ENCODE peak calls at places on chromosome 2, in four cellular contexts. B, U, J and M are unnamed samples.

GRCh38 chr2:37156071-37156856 is 516 bp downstream of the EIF2AK2 start:
- DNase-seq in B (peak), U (peak), J (no peak), M (no peak)

GRCh38 chr2:74893332-74893731 is 59.4 kb downstream of the HK2 start:
- DNase-seq in B (no peak), U (no peak), J (no peak), M (no peak)

GRCh38 chr2:154375625-154376020 is 322.9 kb upstream of the KCNJ3 start:
- DNase-seq in B (peak), U (peak), J (no peak), M (no peak)

GRCh38 chr2:96143848-96144480 is 1.3 kb downstream of the DUSP2 start:
- DNase-seq in B (no peak), U (peak), J (no peak), M (no peak)

GRCh38 chr2:240840435-240841060 is 20.5 kb upstream of the KIF1A start:
- DNase-seq in B (peak), U (peak), J (peak), M (peak)

GRCh38 chr2:39981877-39982276 is 202.8 kb upstream of the THUMPD2 start:
- DNase-seq in B (peak), U (no peak), J (no peak), M (no peak)

GRCh38 chr2:111157798-111158197 is 37.1 kb downstream of the BCL2L11 start:
- DNase-seq in B (no peak), U (no peak), J (no peak), M (no peak)

GRCh38 chr2:105763076-105763475 is 18.4 kb downstream of the NCK2 start:
- DNase-seq in B (no peak), U (no peak), J (no peak), M (no peak)

GRCh38 chr2:8574196-8575010 is 107.5 kb upstream of the ID2 start:
- DNase-seq in B (no peak), U (no peak), J (no peak), M (no peak)

GRCh38 chr2:128736689-128737545 is 418.2 kb upstream of the HS6ST1 start:
- DNase-seq in B (peak), U (peak), J (peak), M (peak)

GRCh38 chr2:219459460-219460311 is 25.0 kb downstream of the SPEG start:
- DNase-seq in B (peak), U (peak), J (peak), M (peak)

GRCh38 chr2:142853912-142854311 is 23.6 kb upstream of the KYNU start:
- DNase-seq in B (no peak), U (no peak), J (no peak), M (no peak)

GRCh38 chr2:120935339-120936313 is 200.0 kb downstream of the GLI2 start:
- DNase-seq in B (no peak), U (no peak), J (no peak), M (no peak)

GRCh38 chr2:26933638-26934334 is 36.7 kb upstream of the MAPRE3 start:
- DNase-seq in B (no peak), U (no peak), J (no peak), M (no peak)

GRCh38 chr2:126953483-126953882 is 54.8 kb downstream of the TEX51 start:
- DNase-seq in B (no peak), U (no peak), J (no peak), M (no peak)

GRCh38 chr2:6730003-6730402 is 135.7 kb downstream of the CMPK2 start:
- DNase-seq in B (no peak), U (no peak), J (no peak), M (no peak)

GRCh38 chr2:58895849-58896248 is 654.7 kb upstream of the FANCL start:
- DNase-seq in B (no peak), U (no peak), J (no peak), M (no peak)

GRCh38 chr2:101230541-101230993 is 22.1 kb upstream of the CNOT11 start:
- DNase-seq in B (no peak), U (no peak), J (no peak), M (no peak)
- TF ChIP-seq POLR2AphosphoS5 in B (no peak), U (no peak), J (no peak), M (no peak)

DNA sequence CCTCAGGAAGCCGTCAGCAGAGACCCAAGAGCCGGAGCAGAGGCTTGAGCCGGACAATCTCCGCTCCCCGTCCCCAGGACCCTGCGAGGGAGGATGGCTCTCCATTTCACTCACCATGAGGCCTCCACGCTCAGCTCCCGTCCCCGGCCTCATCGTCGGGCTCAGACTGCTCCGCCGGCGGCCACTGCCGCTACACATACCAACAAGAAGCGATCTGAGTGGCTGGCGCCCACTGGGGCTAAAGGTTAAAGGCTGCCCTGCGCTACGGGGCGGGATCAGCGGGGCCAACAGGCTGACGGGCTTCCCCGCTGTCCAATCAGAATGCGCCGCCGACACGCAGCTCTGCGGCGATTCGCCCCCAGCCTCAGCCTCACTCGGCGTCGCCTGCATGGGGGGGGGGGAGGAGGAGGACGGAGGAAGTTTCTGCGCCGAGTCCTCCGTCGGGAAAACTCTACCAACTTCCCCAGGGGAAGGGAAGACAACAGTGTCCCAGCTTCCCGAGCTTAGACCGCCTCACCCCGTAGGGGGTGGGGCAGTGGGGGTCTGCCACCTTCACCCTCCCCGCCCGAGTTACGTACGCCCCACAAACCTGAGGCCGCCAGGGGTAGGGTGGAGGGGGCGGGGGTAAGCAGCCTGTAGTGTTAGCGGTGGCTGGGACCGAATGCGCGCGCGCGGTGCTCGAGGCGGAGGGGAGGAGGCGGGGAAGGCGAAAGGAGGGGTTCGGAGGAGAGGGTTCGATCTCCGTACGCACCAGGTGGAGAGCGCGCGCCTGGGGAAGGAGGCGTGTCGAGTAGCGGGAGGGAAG is at the start of gene PRPF40A:
- DNase-seq in B (peak), U (peak), J (peak), M (peak)
- TF ChIP-seq CTCF in B (no peak), U (no peak), J (no peak), M (peak)

DNA sequence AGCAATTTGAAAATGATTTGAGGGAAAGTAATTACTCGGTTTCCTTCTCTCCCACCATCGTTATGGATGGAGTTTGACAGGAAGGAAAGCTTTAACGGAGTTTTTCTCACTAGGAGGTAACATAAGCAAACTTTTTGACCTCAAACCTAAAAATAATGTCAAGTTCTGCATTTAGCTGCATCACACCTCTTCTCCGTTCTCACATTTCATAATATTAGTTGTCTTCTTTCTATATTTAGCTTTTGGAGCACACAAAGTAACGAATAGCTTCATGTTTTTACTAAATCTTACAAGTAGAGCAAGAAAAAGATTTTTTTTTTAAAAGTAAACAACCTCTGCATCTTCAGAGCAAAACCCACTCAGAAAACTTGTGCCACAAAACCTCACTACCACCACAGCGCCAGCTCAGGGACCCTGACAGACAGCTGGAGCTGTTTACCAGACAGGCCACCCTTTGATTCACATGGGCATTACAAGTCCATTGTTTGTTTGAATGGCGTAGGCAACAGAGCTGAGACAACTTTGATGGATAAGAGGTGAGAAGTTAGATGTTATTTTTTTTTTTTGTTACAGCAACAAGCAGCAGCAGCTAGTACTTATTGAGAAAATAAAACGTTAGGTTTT is 21.9 kb upstream of the ICOS start:
- DNase-seq in B (no peak), U (no peak), J (no peak), M (no peak)
- H3K4me3 ChIP-seq in B (no peak), U (no peak), J (no peak), M (no peak)

DNA sequence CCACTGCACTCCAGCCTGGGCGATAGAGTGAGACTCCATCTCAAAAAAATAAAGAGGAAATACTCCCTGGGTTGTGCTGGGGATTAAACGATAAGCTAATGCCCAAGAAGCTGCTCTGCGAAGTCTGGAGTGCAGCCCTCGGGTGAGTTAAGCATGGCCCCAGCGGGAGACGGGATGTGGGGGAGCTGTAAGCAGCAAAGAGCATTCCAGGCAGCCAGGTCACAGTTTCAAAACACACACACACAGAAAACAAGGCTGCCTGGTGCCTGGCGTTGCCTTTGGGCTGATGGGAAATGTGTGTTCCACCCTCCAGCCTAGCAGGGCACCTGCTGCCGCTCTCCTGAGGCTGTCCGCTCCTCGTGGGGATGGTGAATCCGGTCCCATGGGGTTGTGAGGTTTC is 24.1 kb downstream of the ODC1 start:
- DNase-seq in B (no peak), U (no peak), J (no peak), M (no peak)
- TF ChIP-seq POLR2AphosphoS5 in B (no peak), U (no peak), J (no peak), M (no peak)

GRCh38 chr2:38163006-38163405 is 87.1 kb upstream of the CYP1B1 start:
- DNase-seq in B (no peak), U (no peak), J (no peak), M (no peak)
- TF ChIP-seq CTCF in B (no peak), U (no peak), J (no peak), M (no peak)

DNA sequence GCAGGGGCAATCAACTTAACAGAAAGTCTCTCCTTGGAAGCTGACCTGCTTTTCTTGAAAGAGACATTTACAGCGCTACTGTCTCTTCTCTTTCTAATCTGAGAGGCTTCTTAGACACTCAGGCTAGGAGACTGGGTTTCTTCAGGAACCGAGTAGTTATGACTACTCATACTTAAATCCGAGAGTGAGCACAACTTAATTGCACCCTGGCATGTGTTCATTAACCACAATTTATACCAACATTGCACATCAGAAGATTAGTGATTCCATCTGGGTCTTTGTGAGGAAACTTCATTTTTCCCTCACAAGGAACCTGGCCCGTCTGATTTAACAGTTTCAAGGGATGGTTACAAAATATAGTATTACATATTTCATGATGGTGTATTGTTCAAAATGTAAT is 176.9 kb downstream of the UBE2E3 start:
- DNase-seq in B (no peak), U (no peak), J (no peak), M (no peak)
- H3K4me3 ChIP-seq in B (no peak), U (no peak), J (no peak), M (no peak)